ENCODE peak calls at places on chromosomes 5 and 9, in ten cellular contexts. One of them, this sample, is unnamed.

GRCh38 chr9:78280982-78281668 is 15.8 kb upstream of the PSAT1 start:
- DNase-seq in mucosa of descending colon: peak
- DNase-seq in hypothalamus: peak
- DNase-seq in stimulated activated CD8-positive, alpha-beta memory T cell treated with anti-CD3 and anti-CD28 coated beads, Interleukin-15, amount 100 ng/mL, for 4 hours: no peak
- DNase-seq in upper lobe of right lung: peak
- DNase-seq in activated CD4-positive, alpha-beta T cell treated with anti-CD3 and anti-CD28 coated beads, Interleukin-2, amount 50 U/mL, for 1 hour: no peak
- DNase-seq in activated T-cell treated with anti-CD3 and anti-CD28 coated beads for 48 hours: no peak
- DNase-seq in D341Med: no peak
- DNase-seq in mucosa of gallbladder: peak
- DNase-seq in brain microvascular endothelial cell: peak
- DNase-seq in this sample: no peak

GRCh38 chr5:136094189-136094912 is 38.3 kb upstream of the SMAD5 start:
- DNase-seq in mucosa of descending colon: peak
- DNase-seq in hypothalamus: no peak
- DNase-seq in stimulated activated CD8-positive, alpha-beta memory T cell treated with anti-CD3 and anti-CD28 coated beads, Interleukin-15, amount 100 ng/mL, for 4 hours: no peak
- DNase-seq in upper lobe of right lung: no peak
- DNase-seq in activated CD4-positive, alpha-beta T cell treated with anti-CD3 and anti-CD28 coated beads, Interleukin-2, amount 50 U/mL, for 1 hour: no peak
- DNase-seq in activated T-cell treated with anti-CD3 and anti-CD28 coated beads for 48 hours: no peak
- DNase-seq in D341Med: no peak
- DNase-seq in mucosa of gallbladder: peak
- DNase-seq in brain microvascular endothelial cell: no peak
- DNase-seq in this sample: no peak

GRCh38 chr5:95887977-95888376 is 65.5 kb upstream of the GLRX start:
- DNase-seq in mucosa of descending colon: no peak
- DNase-seq in hypothalamus: no peak
- DNase-seq in stimulated activated CD8-positive, alpha-beta memory T cell treated with anti-CD3 and anti-CD28 coated beads, Interleukin-15, amount 100 ng/mL, for 4 hours: no peak
- DNase-seq in upper lobe of right lung: no peak
- DNase-seq in activated CD4-positive, alpha-beta T cell treated with anti-CD3 and anti-CD28 coated beads, Interleukin-2, amount 50 U/mL, for 1 hour: no peak
- DNase-seq in activated T-cell treated with anti-CD3 and anti-CD28 coated beads for 48 hours: no peak
- DNase-seq in D341Med: no peak
- DNase-seq in mucosa of gallbladder: no peak
- DNase-seq in brain microvascular endothelial cell: no peak
- DNase-seq in this sample: no peak

GRCh38 chr5:139358064-139358463 is 16.4 kb downstream of the PAIP2 start:
- DNase-seq in mucosa of descending colon: no peak
- DNase-seq in hypothalamus: no peak
- DNase-seq in stimulated activated CD8-positive, alpha-beta memory T cell treated with anti-CD3 and anti-CD28 coated beads, Interleukin-15, amount 100 ng/mL, for 4 hours: no peak
- DNase-seq in upper lobe of right lung: no peak
- DNase-seq in activated CD4-positive, alpha-beta T cell treated with anti-CD3 and anti-CD28 coated beads, Interleukin-2, amount 50 U/mL, for 1 hour: no peak
- DNase-seq in activated T-cell treated with anti-CD3 and anti-CD28 coated beads for 48 hours: no peak
- DNase-seq in D341Med: no peak
- DNase-seq in mucosa of gallbladder: no peak
- DNase-seq in brain microvascular endothelial cell: no peak
- DNase-seq in this sample: no peak

GRCh38 chr5:134510970-134511795 is 14.3 kb upstream of the JADE2 start:
- DNase-seq in mucosa of descending colon: no peak
- DNase-seq in hypothalamus: no peak
- DNase-seq in stimulated activated CD8-positive, alpha-beta memory T cell treated with anti-CD3 and anti-CD28 coated beads, Interleukin-15, amount 100 ng/mL, for 4 hours: peak
- DNase-seq in upper lobe of right lung: no peak
- DNase-seq in activated CD4-positive, alpha-beta T cell treated with anti-CD3 and anti-CD28 coated beads, Interleukin-2, amount 50 U/mL, for 1 hour: peak
- DNase-seq in activated T-cell treated with anti-CD3 and anti-CD28 coated beads for 48 hours: peak
- DNase-seq in D341Med: no peak
- DNase-seq in mucosa of gallbladder: peak
- DNase-seq in brain microvascular endothelial cell: peak
- DNase-seq in this sample: peak

GRCh38 chr5:143093452-143094086 is 309.9 kb downstream of the NR3C1 start:
- DNase-seq in mucosa of descending colon: no peak
- DNase-seq in hypothalamus: no peak
- DNase-seq in stimulated activated CD8-positive, alpha-beta memory T cell treated with anti-CD3 and anti-CD28 coated beads, Interleukin-15, amount 100 ng/mL, for 4 hours: no peak
- DNase-seq in upper lobe of right lung: no peak
- DNase-seq in activated CD4-positive, alpha-beta T cell treated with anti-CD3 and anti-CD28 coated beads, Interleukin-2, amount 50 U/mL, for 1 hour: no peak
- DNase-seq in activated T-cell treated with anti-CD3 and anti-CD28 coated beads for 48 hours: no peak
- DNase-seq in D341Med: no peak
- DNase-seq in mucosa of gallbladder: no peak
- DNase-seq in brain microvascular endothelial cell: no peak
- DNase-seq in this sample: no peak

GRCh38 chr5:144017119-144017518 is 153.3 kb downstream of the YIPF5 start:
- DNase-seq in mucosa of descending colon: no peak
- DNase-seq in hypothalamus: no peak
- DNase-seq in stimulated activated CD8-positive, alpha-beta memory T cell treated with anti-CD3 and anti-CD28 coated beads, Interleukin-15, amount 100 ng/mL, for 4 hours: no peak
- DNase-seq in upper lobe of right lung: no peak
- DNase-seq in activated CD4-positive, alpha-beta T cell treated with anti-CD3 and anti-CD28 coated beads, Interleukin-2, amount 50 U/mL, for 1 hour: no peak
- DNase-seq in activated T-cell treated with anti-CD3 and anti-CD28 coated beads for 48 hours: no peak
- DNase-seq in D341Med: peak
- DNase-seq in mucosa of gallbladder: no peak
- DNase-seq in brain microvascular endothelial cell: no peak
- DNase-seq in this sample: no peak

GRCh38 chr5:126171916-126172315 is 251.3 kb upstream of the GRAMD2B start:
- DNase-seq in mucosa of descending colon: no peak
- DNase-seq in hypothalamus: no peak
- DNase-seq in stimulated activated CD8-positive, alpha-beta memory T cell treated with anti-CD3 and anti-CD28 coated beads, Interleukin-15, amount 100 ng/mL, for 4 hours: no peak
- DNase-seq in upper lobe of right lung: no peak
- DNase-seq in activated CD4-positive, alpha-beta T cell treated with anti-CD3 and anti-CD28 coated beads, Interleukin-2, amount 50 U/mL, for 1 hour: no peak
- DNase-seq in activated T-cell treated with anti-CD3 and anti-CD28 coated beads for 48 hours: no peak
- DNase-seq in D341Med: no peak
- DNase-seq in mucosa of gallbladder: no peak
- DNase-seq in brain microvascular endothelial cell: no peak
- DNase-seq in this sample: no peak

GRCh38 chr5:145629047-145629446 is 206.1 kb downstream of the PRELID2 start:
- DNase-seq in mucosa of descending colon: no peak
- DNase-seq in hypothalamus: no peak
- DNase-seq in stimulated activated CD8-positive, alpha-beta memory T cell treated with anti-CD3 and anti-CD28 coated beads, Interleukin-15, amount 100 ng/mL, for 4 hours: no peak
- DNase-seq in upper lobe of right lung: no peak
- DNase-seq in activated CD4-positive, alpha-beta T cell treated with anti-CD3 and anti-CD28 coated beads, Interleukin-2, amount 50 U/mL, for 1 hour: no peak
- DNase-seq in activated T-cell treated with anti-CD3 and anti-CD28 coated beads for 48 hours: no peak
- DNase-seq in D341Med: no peak
- DNase-seq in mucosa of gallbladder: no peak
- DNase-seq in brain microvascular endothelial cell: no peak
- DNase-seq in this sample: no peak

GRCh38 chr9:71210326-71210725 is 88.9 kb upstream of the TRPM3 start:
- DNase-seq in mucosa of descending colon: no peak
- DNase-seq in hypothalamus: no peak
- DNase-seq in stimulated activated CD8-positive, alpha-beta memory T cell treated with anti-CD3 and anti-CD28 coated beads, Interleukin-15, amount 100 ng/mL, for 4 hours: no peak
- DNase-seq in upper lobe of right lung: no peak
- DNase-seq in activated CD4-positive, alpha-beta T cell treated with anti-CD3 and anti-CD28 coated beads, Interleukin-2, amount 50 U/mL, for 1 hour: no peak
- DNase-seq in activated T-cell treated with anti-CD3 and anti-CD28 coated beads for 48 hours: no peak
- DNase-seq in D341Med: no peak
- DNase-seq in mucosa of gallbladder: no peak
- DNase-seq in brain microvascular endothelial cell: no peak
- DNase-seq in this sample: peak

GRCh38 chr9:104606202-104606601 is 775 bp upstream of the OR13C2 start:
- DNase-seq in mucosa of descending colon: no peak
- DNase-seq in hypothalamus: no peak
- DNase-seq in stimulated activated CD8-positive, alpha-beta memory T cell treated with anti-CD3 and anti-CD28 coated beads, Interleukin-15, amount 100 ng/mL, for 4 hours: no peak
- DNase-seq in upper lobe of right lung: no peak
- DNase-seq in activated CD4-positive, alpha-beta T cell treated with anti-CD3 and anti-CD28 coated beads, Interleukin-2, amount 50 U/mL, for 1 hour: no peak
- DNase-seq in activated T-cell treated with anti-CD3 and anti-CD28 coated beads for 48 hours: no peak
- DNase-seq in D341Med: no peak
- DNase-seq in mucosa of gallbladder: no peak
- DNase-seq in brain microvascular endothelial cell: no peak
- DNase-seq in this sample: no peak

GRCh38 chr5:2196416-2196815 is 313.7 kb upstream of the IRX4 start:
- DNase-seq in mucosa of descending colon: no peak
- DNase-seq in hypothalamus: no peak
- DNase-seq in stimulated activated CD8-positive, alpha-beta memory T cell treated with anti-CD3 and anti-CD28 coated beads, Interleukin-15, amount 100 ng/mL, for 4 hours: no peak
- DNase-seq in upper lobe of right lung: no peak
- DNase-seq in activated CD4-positive, alpha-beta T cell treated with anti-CD3 and anti-CD28 coated beads, Interleukin-2, amount 50 U/mL, for 1 hour: no peak
- DNase-seq in activated T-cell treated with anti-CD3 and anti-CD28 coated beads for 48 hours: no peak
- DNase-seq in D341Med: peak
- DNase-seq in mucosa of gallbladder: no peak
- DNase-seq in brain microvascular endothelial cell: no peak
- DNase-seq in this sample: no peak

GRCh38 chr5:149938791-149939358 is 5.7 kb downstream of the PDE6A start:
- DNase-seq in mucosa of descending colon: no peak
- DNase-seq in hypothalamus: no peak
- DNase-seq in stimulated activated CD8-positive, alpha-beta memory T cell treated with anti-CD3 and anti-CD28 coated beads, Interleukin-15, amount 100 ng/mL, for 4 hours: no peak
- DNase-seq in upper lobe of right lung: no peak
- DNase-seq in activated CD4-positive, alpha-beta T cell treated with anti-CD3 and anti-CD28 coated beads, Interleukin-2, amount 50 U/mL, for 1 hour: no peak
- DNase-seq in activated T-cell treated with anti-CD3 and anti-CD28 coated beads for 48 hours: no peak
- DNase-seq in D341Med: no peak
- DNase-seq in mucosa of gallbladder: no peak
- DNase-seq in brain microvascular endothelial cell: peak
- DNase-seq in this sample: no peak

GRCh38 chr5:87524217-87524616 is 111.5 kb upstream of the CCNH start:
- DNase-seq in mucosa of descending colon: no peak
- DNase-seq in hypothalamus: no peak
- DNase-seq in stimulated activated CD8-positive, alpha-beta memory T cell treated with anti-CD3 and anti-CD28 coated beads, Interleukin-15, amount 100 ng/mL, for 4 hours: no peak
- DNase-seq in upper lobe of right lung: no peak
- DNase-seq in activated CD4-positive, alpha-beta T cell treated with anti-CD3 and anti-CD28 coated beads, Interleukin-2, amount 50 U/mL, for 1 hour: no peak
- DNase-seq in activated T-cell treated with anti-CD3 and anti-CD28 coated beads for 48 hours: no peak
- DNase-seq in D341Med: no peak
- DNase-seq in mucosa of gallbladder: no peak
- DNase-seq in brain microvascular endothelial cell: no peak
- DNase-seq in this sample: no peak

GRCh38 chr5:50962934-50963646 is 296.7 kb downstream of the PARP8 start:
- DNase-seq in mucosa of descending colon: peak
- DNase-seq in hypothalamus: peak
- DNase-seq in stimulated activated CD8-positive, alpha-beta memory T cell treated with anti-CD3 and anti-CD28 coated beads, Interleukin-15, amount 100 ng/mL, for 4 hours: peak
- DNase-seq in upper lobe of right lung: peak
- DNase-seq in activated CD4-positive, alpha-beta T cell treated with anti-CD3 and anti-CD28 coated beads, Interleukin-2, amount 50 U/mL, for 1 hour: peak
- DNase-seq in activated T-cell treated with anti-CD3 and anti-CD28 coated beads for 48 hours: peak
- DNase-seq in D341Med: peak
- DNase-seq in mucosa of gallbladder: peak
- DNase-seq in brain microvascular endothelial cell: peak
- DNase-seq in this sample: peak

GRCh38 chr5:63194126-63194525 is 615.5 kb downstream of the LRRC70 start:
- DNase-seq in mucosa of descending colon: no peak
- DNase-seq in hypothalamus: no peak
- DNase-seq in stimulated activated CD8-positive, alpha-beta memory T cell treated with anti-CD3 and anti-CD28 coated beads, Interleukin-15, amount 100 ng/mL, for 4 hours: no peak
- DNase-seq in upper lobe of right lung: no peak
- DNase-seq in activated CD4-positive, alpha-beta T cell treated with anti-CD3 and anti-CD28 coated beads, Interleukin-2, amount 50 U/mL, for 1 hour: no peak
- DNase-seq in activated T-cell treated with anti-CD3 and anti-CD28 coated beads for 48 hours: no peak
- DNase-seq in D341Med: no peak
- DNase-seq in mucosa of gallbladder: no peak
- DNase-seq in brain microvascular endothelial cell: no peak
- DNase-seq in this sample: no peak

GRCh38 chr9:21778300-21778699 is 24.1 kb upstream of the MTAP start:
- DNase-seq in mucosa of descending colon: no peak
- DNase-seq in hypothalamus: no peak
- DNase-seq in stimulated activated CD8-positive, alpha-beta memory T cell treated with anti-CD3 and anti-CD28 coated beads, Interleukin-15, amount 100 ng/mL, for 4 hours: no peak
- DNase-seq in upper lobe of right lung: no peak
- DNase-seq in activated CD4-positive, alpha-beta T cell treated with anti-CD3 and anti-CD28 coated beads, Interleukin-2, amount 50 U/mL, for 1 hour: no peak
- DNase-seq in activated T-cell treated with anti-CD3 and anti-CD28 coated beads for 48 hours: no peak
- DNase-seq in D341Med: no peak
- DNase-seq in mucosa of gallbladder: no peak
- DNase-seq in brain microvascular endothelial cell: no peak
- DNase-seq in this sample: no peak

GRCh38 chr9:20135119-20135697 is 346.4 kb upstream of the SLC24A2 start:
- DNase-seq in mucosa of descending colon: no peak
- DNase-seq in hypothalamus: no peak
- DNase-seq in stimulated activated CD8-positive, alpha-beta memory T cell treated with anti-CD3 and anti-CD28 coated beads, Interleukin-15, amount 100 ng/mL, for 4 hours: no peak
- DNase-seq in upper lobe of right lung: no peak
- DNase-seq in activated CD4-positive, alpha-beta T cell treated with anti-CD3 and anti-CD28 coated beads, Interleukin-2, amount 50 U/mL, for 1 hour: no peak
- DNase-seq in activated T-cell treated with anti-CD3 and anti-CD28 coated beads for 48 hours: no peak
- DNase-seq in D341Med: no peak
- DNase-seq in mucosa of gallbladder: no peak
- DNase-seq in brain microvascular endothelial cell: no peak
- DNase-seq in this sample: no peak

GRCh38 chr5:147628054-147628895 is 118.4 kb upstream of the DPYSL3 start:
- DNase-seq in mucosa of descending colon: no peak
- DNase-seq in hypothalamus: peak
- DNase-seq in stimulated activated CD8-positive, alpha-beta memory T cell treated with anti-CD3 and anti-CD28 coated beads, Interleukin-15, amount 100 ng/mL, for 4 hours: peak
- DNase-seq in upper lobe of right lung: no peak
- DNase-seq in activated CD4-positive, alpha-beta T cell treated with anti-CD3 and anti-CD28 coated beads, Interleukin-2, amount 50 U/mL, for 1 hour: peak
- DNase-seq in activated T-cell treated with anti-CD3 and anti-CD28 coated beads for 48 hours: peak
- DNase-seq in D341Med: peak
- DNase-seq in mucosa of gallbladder: peak
- DNase-seq in brain microvascular endothelial cell: peak
- DNase-seq in this sample: peak

GRCh38 chr5:127517110-127517479 is 345 bp upstream of the PRRC1 start:
- DNase-seq in mucosa of descending colon: no peak
- DNase-seq in hypothalamus: no peak
- DNase-seq in stimulated activated CD8-positive, alpha-beta memory T cell treated with anti-CD3 and anti-CD28 coated beads, Interleukin-15, amount 100 ng/mL, for 4 hours: no peak
- DNase-seq in upper lobe of right lung: no peak
- DNase-seq in activated CD4-positive, alpha-beta T cell treated with anti-CD3 and anti-CD28 coated beads, Interleukin-2, amount 50 U/mL, for 1 hour: no peak
- DNase-seq in activated T-cell treated with anti-CD3 and anti-CD28 coated beads for 48 hours: no peak
- DNase-seq in D341Med: no peak
- DNase-seq in mucosa of gallbladder: no peak
- DNase-seq in brain microvascular endothelial cell: no peak
- DNase-seq in this sample: no peak

GRCh38 chr5:135231289-135231688 is 167.7 kb downstream of the MACROH2A1 start:
- DNase-seq in mucosa of descending colon: no peak
- DNase-seq in hypothalamus: no peak
- DNase-seq in stimulated activated CD8-positive, alpha-beta memory T cell treated with anti-CD3 and anti-CD28 coated beads, Interleukin-15, amount 100 ng/mL, for 4 hours: no peak
- DNase-seq in upper lobe of right lung: peak
- DNase-seq in activated CD4-positive, alpha-beta T cell treated with anti-CD3 and anti-CD28 coated beads, Interleukin-2, amount 50 U/mL, for 1 hour: no peak
- DNase-seq in activated T-cell treated with anti-CD3 and anti-CD28 coated beads for 48 hours: no peak
- DNase-seq in D341Med: no peak
- DNase-seq in mucosa of gallbladder: no peak
- DNase-seq in brain microvascular endothelial cell: no peak
- DNase-seq in this sample: no peak

GRCh38 chr9:126397056-126397455 is 70.4 kb downstream of the MVB12B start:
- DNase-seq in mucosa of descending colon: no peak
- DNase-seq in hypothalamus: no peak
- DNase-seq in stimulated activated CD8-positive, alpha-beta memory T cell treated with anti-CD3 and anti-CD28 coated beads, Interleukin-15, amount 100 ng/mL, for 4 hours: peak
- DNase-seq in upper lobe of right lung: no peak
- DNase-seq in activated CD4-positive, alpha-beta T cell treated with anti-CD3 and anti-CD28 coated beads, Interleukin-2, amount 50 U/mL, for 1 hour: peak
- DNase-seq in activated T-cell treated with anti-CD3 and anti-CD28 coated beads for 48 hours: peak
- DNase-seq in D341Med: no peak
- DNase-seq in mucosa of gallbladder: peak
- DNase-seq in brain microvascular endothelial cell: no peak
- DNase-seq in this sample: no peak

GRCh38 chr5:117947836-117948235 is 1040.5 kb downstream of the DTWD2 start:
- DNase-seq in mucosa of descending colon: no peak
- DNase-seq in hypothalamus: no peak
- DNase-seq in stimulated activated CD8-positive, alpha-beta memory T cell treated with anti-CD3 and anti-CD28 coated beads, Interleukin-15, amount 100 ng/mL, for 4 hours: no peak
- DNase-seq in upper lobe of right lung: no peak
- DNase-seq in activated CD4-positive, alpha-beta T cell treated with anti-CD3 and anti-CD28 coated beads, Interleukin-2, amount 50 U/mL, for 1 hour: no peak
- DNase-seq in activated T-cell treated with anti-CD3 and anti-CD28 coated beads for 48 hours: no peak
- DNase-seq in D341Med: no peak
- DNase-seq in mucosa of gallbladder: no peak
- DNase-seq in brain microvascular endothelial cell: no peak
- DNase-seq in this sample: no peak

GRCh38 chr9:136433043-136433715 is 6.5 kb downstream of the INPP5E start:
- DNase-seq in mucosa of descending colon: no peak
- DNase-seq in hypothalamus: no peak
- DNase-seq in stimulated activated CD8-positive, alpha-beta memory T cell treated with anti-CD3 and anti-CD28 coated beads, Interleukin-15, amount 100 ng/mL, for 4 hours: no peak
- DNase-seq in upper lobe of right lung: no peak
- DNase-seq in activated CD4-positive, alpha-beta T cell treated with anti-CD3 and anti-CD28 coated beads, Interleukin-2, amount 50 U/mL, for 1 hour: no peak
- DNase-seq in activated T-cell treated with anti-CD3 and anti-CD28 coated beads for 48 hours: no peak
- DNase-seq in D341Med: no peak
- DNase-seq in mucosa of gallbladder: no peak
- DNase-seq in brain microvascular endothelial cell: no peak
- DNase-seq in this sample: no peak

GRCh38 chr9:92147030-92147853 is 32.0 kb upstream of the SPTLC1 start:
- DNase-seq in mucosa of descending colon: no peak
- DNase-seq in hypothalamus: no peak
- DNase-seq in stimulated activated CD8-positive, alpha-beta memory T cell treated with anti-CD3 and anti-CD28 coated beads, Interleukin-15, amount 100 ng/mL, for 4 hours: no peak
- DNase-seq in upper lobe of right lung: peak
- DNase-seq in activated CD4-positive, alpha-beta T cell treated with anti-CD3 and anti-CD28 coated beads, Interleukin-2, amount 50 U/mL, for 1 hour: no peak
- DNase-seq in activated T-cell treated with anti-CD3 and anti-CD28 coated beads for 48 hours: no peak
- DNase-seq in D341Med: no peak
- DNase-seq in mucosa of gallbladder: no peak
- DNase-seq in brain microvascular endothelial cell: peak
- DNase-seq in this sample: peak

GRCh38 chr5:130514984-130515690 is 610.9 kb downstream of the CHSY3 start:
- DNase-seq in mucosa of descending colon: no peak
- DNase-seq in hypothalamus: no peak
- DNase-seq in stimulated activated CD8-positive, alpha-beta memory T cell treated with anti-CD3 and anti-CD28 coated beads, Interleukin-15, amount 100 ng/mL, for 4 hours: no peak
- DNase-seq in upper lobe of right lung: no peak
- DNase-seq in activated CD4-positive, alpha-beta T cell treated with anti-CD3 and anti-CD28 coated beads, Interleukin-2, amount 50 U/mL, for 1 hour: no peak
- DNase-seq in activated T-cell treated with anti-CD3 and anti-CD28 coated beads for 48 hours: no peak
- DNase-seq in D341Med: no peak
- DNase-seq in mucosa of gallbladder: no peak
- DNase-seq in brain microvascular endothelial cell: no peak
- DNase-seq in this sample: no peak

GRCh38 chr5:36944607-36945225 is 68.1 kb downstream of the NIPBL start:
- DNase-seq in mucosa of descending colon: no peak
- DNase-seq in hypothalamus: no peak
- DNase-seq in stimulated activated CD8-positive, alpha-beta memory T cell treated with anti-CD3 and anti-CD28 coated beads, Interleukin-15, amount 100 ng/mL, for 4 hours: no peak
- DNase-seq in upper lobe of right lung: no peak
- DNase-seq in activated CD4-positive, alpha-beta T cell treated with anti-CD3 and anti-CD28 coated beads, Interleukin-2, amount 50 U/mL, for 1 hour: no peak
- DNase-seq in activated T-cell treated with anti-CD3 and anti-CD28 coated beads for 48 hours: no peak
- DNase-seq in D341Med: no peak
- DNase-seq in mucosa of gallbladder: no peak
- DNase-seq in brain microvascular endothelial cell: no peak
- DNase-seq in this sample: no peak

GRCh38 chr5:163503106-163504090 is 2.0 kb upstream of the MAT2B start:
- DNase-seq in mucosa of descending colon: peak
- DNase-seq in hypothalamus: no peak
- DNase-seq in stimulated activated CD8-positive, alpha-beta memory T cell treated with anti-CD3 and anti-CD28 coated beads, Interleukin-15, amount 100 ng/mL, for 4 hours: no peak
- DNase-seq in upper lobe of right lung: peak
- DNase-seq in activated CD4-positive, alpha-beta T cell treated with anti-CD3 and anti-CD28 coated beads, Interleukin-2, amount 50 U/mL, for 1 hour: peak
- DNase-seq in activated T-cell treated with anti-CD3 and anti-CD28 coated beads for 48 hours: no peak
- DNase-seq in D341Med: peak
- DNase-seq in mucosa of gallbladder: peak
- DNase-seq in brain microvascular endothelial cell: peak
- DNase-seq in this sample: peak